ENCODE peak calls at places on chromosomes 6 and 20, in four cellular contexts. One of them, this sample, is unnamed.

GRCh38 chr6:17930321-17930993 is 57.0 kb downstream of the KIF13A start:
- DNase-seq in T follicular helper cell: no peak
- DNase-seq in cardiac septum: no peak
- DNase-seq in activated T-cell treated with anti-CD3 and anti-CD28 coated beads, Interleukin-2, amount 50 U/mL, for 24 hours: no peak
- DNase-seq in this sample: no peak

GRCh38 chr20:496126-496696 is 33.9 kb upstream of the TBC1D20 start:
- DNase-seq in T follicular helper cell: no peak
- DNase-seq in cardiac septum: no peak
- DNase-seq in activated T-cell treated with anti-CD3 and anti-CD28 coated beads, Interleukin-2, amount 50 U/mL, for 24 hours: no peak
- DNase-seq in this sample: no peak

GRCh38 chr20:63009044-63009961 is 2.5 kb upstream of the BHLHE23 start:
- DNase-seq in activated T-cell treated with anti-CD3 and anti-CD28 coated beads, Interleukin-2, amount 50 U/mL, for 24 hours: peak; percentile 91
- DNase-seq in T follicular helper cell: peak; percentile 73
- DNase-seq in cardiac septum: peak; percentile 85
- DNase-seq in this sample: peak; percentile 90

GRCh38 chr20:35394271-35394670 is 17.5 kb downstream of the UQCC1 start:
- DNase-seq in cardiac septum: no peak
- DNase-seq in activated T-cell treated with anti-CD3 and anti-CD28 coated beads, Interleukin-2, amount 50 U/mL, for 24 hours: no peak
- DNase-seq in T follicular helper cell: no peak
- DNase-seq in this sample: no peak

GRCh38 chr6:163349001-163349680 is 65.4 kb upstream of the QKI start:
- DNase-seq in activated T-cell treated with anti-CD3 and anti-CD28 coated beads, Interleukin-2, amount 50 U/mL, for 24 hours: no peak
- DNase-seq in T follicular helper cell: no peak
- DNase-seq in cardiac septum: no peak
- DNase-seq in this sample: no peak

GRCh38 chr6:27894839-27895762 is 17.1 kb downstream of the OR2B2 start:
- DNase-seq in T follicular helper cell: peak; percentile 51
- DNase-seq in activated T-cell treated with anti-CD3 and anti-CD28 coated beads, Interleukin-2, amount 50 U/mL, for 24 hours: peak; percentile 71
- DNase-seq in cardiac septum: no peak
- DNase-seq in this sample: peak; percentile 56

GRCh38 chr20:19783966-19784401 is 25.9 kb downstream of the RIN2 start:
- DNase-seq in T follicular helper cell: no peak
- DNase-seq in activated T-cell treated with anti-CD3 and anti-CD28 coated beads, Interleukin-2, amount 50 U/mL, for 24 hours: no peak
- DNase-seq in cardiac septum: no peak
- DNase-seq in this sample: no peak

GRCh38 chr20:24504331-24505285 is 35.2 kb downstream of the SYNDIG1 start:
- DNase-seq in cardiac septum: no peak
- DNase-seq in T follicular helper cell: no peak
- DNase-seq in activated T-cell treated with anti-CD3 and anti-CD28 coated beads, Interleukin-2, amount 50 U/mL, for 24 hours: no peak
- DNase-seq in this sample: no peak

GRCh38 chr20:25173886-25174308 is 21.6 kb upstream of the ENTPD6 start:
- DNase-seq in cardiac septum: no peak
- DNase-seq in T follicular helper cell: no peak
- DNase-seq in activated T-cell treated with anti-CD3 and anti-CD28 coated beads, Interleukin-2, amount 50 U/mL, for 24 hours: no peak
- DNase-seq in this sample: no peak

GRCh38 chr6:121274896-121275295 is 59.4 kb downstream of the TBC1D32 start:
- DNase-seq in activated T-cell treated with anti-CD3 and anti-CD28 coated beads, Interleukin-2, amount 50 U/mL, for 24 hours: no peak
- DNase-seq in T follicular helper cell: no peak
- DNase-seq in cardiac septum: no peak
- DNase-seq in this sample: no peak

GRCh38 chr6:81950877-81951276 is 198.4 kb upstream of the TENT5A start:
- DNase-seq in T follicular helper cell: no peak
- DNase-seq in activated T-cell treated with anti-CD3 and anti-CD28 coated beads, Interleukin-2, amount 50 U/mL, for 24 hours: no peak
- DNase-seq in cardiac septum: no peak
- DNase-seq in this sample: no peak

GRCh38 chr20:6075428-6076219 is 21.8 kb upstream of the LRRN4 start:
- DNase-seq in activated T-cell treated with anti-CD3 and anti-CD28 coated beads, Interleukin-2, amount 50 U/mL, for 24 hours: no peak
- DNase-seq in cardiac septum: no peak
- DNase-seq in T follicular helper cell: no peak
- DNase-seq in this sample: no peak

GRCh38 chr6:63372951-63373533 is 53.3 kb upstream of the LGSN start:
- DNase-seq in T follicular helper cell: no peak
- DNase-seq in activated T-cell treated with anti-CD3 and anti-CD28 coated beads, Interleukin-2, amount 50 U/mL, for 24 hours: no peak
- DNase-seq in cardiac septum: no peak
- DNase-seq in this sample: no peak